ENCODE peak calls at places on chromosomes 2 and 18, in four cellular contexts. X is H1, T is IMR-90, I is mesendoderm. S is an unnamed sample.

GRCh38 chr18:59994357-59994756 is 94.6 kb downstream of the PMAIP1 start:
- DNase-seq in X (no peak), T (peak; percentile 12), I (peak; percentile 43), S (no peak)

GRCh38 chr2:152766908-152767307 is 48.5 kb downstream of the ARL6IP6 start:
- DNase-seq in X (no peak), T (peak; percentile 65), I (no peak), S (no peak)

GRCh38 chr2:239593455-239593854 is 192.6 kb upstream of the HDAC4 start:
- DNase-seq in X (no peak), T (no peak), I (no peak), S (no peak)

GRCh38 chr2:12325806-12326205 is 390.9 kb upstream of the TRIB2 start:
- DNase-seq in X (no peak), T (peak; percentile 65), I (peak; percentile 58), S (peak; percentile 29)

GRCh38 chr2:212284166-212284565 is 254.4 kb downstream of the ERBB4 start:
- DNase-seq in X (no peak), T (no peak), I (no peak), S (no peak)

GRCh38 chr2:11409184-11409959 is 56.6 kb downstream of the E2F6 start:
- DNase-seq in X (no peak), T (no peak), I (no peak), S (no peak)

GRCh38 chr2:231189571-231190495 is 8.6 kb upstream of the ARMC9 start:
- DNase-seq in X (no peak), T (no peak), I (peak; percentile 64), S (peak; percentile 65)

GRCh38 chr2:217555075-217555876 is 447.5 kb downstream of the TNS1 start:
- DNase-seq in X (peak; percentile 15), T (no peak), I (peak; percentile 67), S (peak; percentile 72)

GRCh38 chr2:136874258-136874657 is 108.9 kb downstream of the THSD7B start:
- DNase-seq in X (no peak), T (no peak), I (peak; percentile 52), S (peak; percentile 29)

GRCh38 chr2:88857951-88858406 is 166.5 kb downstream of the RPIA start:
- DNase-seq in X (no peak), T (peak; percentile 62), I (peak; percentile 66), S (no peak)

GRCh38 chr18:3207565-3207964 is 12.2 kb downstream of the MYOM1 start:
- DNase-seq in X (no peak), T (peak; percentile 20), I (peak; percentile 40), S (no peak)

GRCh38 chr2:156615836-156616322 is 179.7 kb downstream of the GPD2 start:
- DNase-seq in X (no peak), T (no peak), I (no peak), S (no peak)

GRCh38 chr18:31233550-31234306 is 71.1 kb upstream of the DSC1 start:
- DNase-seq in X (no peak), T (no peak), I (no peak), S (no peak)

GRCh38 chr18:58863539-58864145 is 1.0 kb upstream of the ZNF532 start:
- DNase-seq in X (no peak), T (peak; percentile 30), I (no peak), S (no peak)

GRCh38 chr18:12721495-12722275 is 18.8 kb downstream of the PSMG2 start:
- DNase-seq in X (no peak), T (no peak), I (no peak), S (no peak)

GRCh38 chr18:60943297-60943696 is 389.9 kb upstream of the CDH20 start:
- DNase-seq in X (no peak), T (no peak), I (no peak), S (no peak)

GRCh38 chr2:68736086-68736485 is 1.5 kb downstream of the ARHGAP25 start:
- DNase-seq in X (no peak), T (no peak), I (peak; percentile 67), S (no peak)

GRCh38 chr2:42722328-42723190 is 41.4 kb downstream of the OXER1 start:
- DNase-seq in X (no peak), T (peak; percentile 89), I (peak; percentile 94), S (no peak)

GRCh38 chr2:26619096-26619495 is 22.1 kb downstream of the CIB4 start:
- DNase-seq in X (no peak), T (no peak), I (no peak), S (no peak)

GRCh38 chr2:148582679-148583511 is 61.7 kb upstream of the EPC2 start:
- DNase-seq in X (no peak), T (peak; percentile 4), I (peak; percentile 36), S (no peak)

GRCh38 chr2:70123051-70123828 is 36.0 kb downstream of the PCBP1 start:
- DNase-seq in X (peak; percentile 63), T (peak; percentile 50), I (peak; percentile 97), S (peak; percentile 94)

GRCh38 chr2:3635171-3636008 is 22.6 kb upstream of the ALLC start:
- DNase-seq in X (no peak), T (no peak), I (no peak), S (peak; percentile 21)

GRCh38 chr2:207240649-207241048 is 74.9 kb upstream of the KLF7 start:
- DNase-seq in X (no peak), T (no peak), I (no peak), S (no peak)

GRCh38 chr2:144320491-144320890 is 199.4 kb downstream of the ZEB2 start:
- DNase-seq in X (no peak), T (peak; percentile 28), I (no peak), S (no peak)

GRCh38 chr18:5451130-5451529 is 92.7 kb downstream of the EPB41L3 start:
- DNase-seq in X (no peak), T (peak; percentile 53), I (no peak), S (no peak)

GRCh38 chr2:170404846-170405245 is 226.9 kb downstream of the MYO3B start:
- DNase-seq in X (no peak), T (no peak), I (no peak), S (no peak)

GRCh38 chr2:79887747-79888374 is 375.0 kb downstream of the CTNNA2 start:
- DNase-seq in X (no peak), T (peak; percentile 71), I (peak; percentile 69), S (peak; percentile 33)

GRCh38 chr2:69693472-69694450 is 48.2 kb upstream of the ANXA4 start:
- DNase-seq in X (no peak), T (no peak), I (no peak), S (no peak)

GRCh38 chr2:161102770-161103450 is 57.3 kb upstream of the TANK start:
- DNase-seq in X (no peak), T (peak; percentile 11), I (no peak), S (no peak)

GRCh38 chr2:58633576-58634365 is 392.6 kb upstream of the FANCL start:
- DNase-seq in X (no peak), T (no peak), I (peak; percentile 81), S (no peak)

GRCh38 chr2:3603536-3604206 is 8.8 kb downstream of the COLEC11 start:
- DNase-seq in X (no peak), T (no peak), I (no peak), S (no peak)

GRCh38 chr2:86035883-86036789 is 69.5 kb downstream of the POLR1A start:
- DNase-seq in X (no peak), T (peak; percentile 86), I (peak; percentile 37), S (no peak)

GRCh38 chr2:3637311-3637675 is 20.7 kb upstream of the ALLC start:
- DNase-seq in X (no peak), T (no peak), I (no peak), S (no peak)

GRCh38 chr2:165952600-165953210 is 871 bp downstream of the TTC21B start:
- DNase-seq in X (no peak), T (peak; percentile 3), I (peak; percentile 42), S (no peak)
- H3K56ac ChIP-seq in X (no peak overlapping the region), T (peak overlapping the region; percentile 62), I (peak overlapping the region; percentile 72), S (no peak overlapping the region)

GRCh38 chr18:75127143-75128021 is 81.6 kb downstream of the PTGR3 start:
- DNase-seq in X (no peak), T (no peak), I (no peak), S (no peak)
- H3K56ac ChIP-seq in X (no peak overlapping the region), T (no peak overlapping the region), I (no peak overlapping the region), S (no peak overlapping the region)

GRCh38 chr2:71285706-71286105 is 45.9 kb upstream of the ZNF638 start:
- DNase-seq in X (no peak), T (no peak), I (no peak), S (no peak)

GRCh38 chr2:71292159-71292558 is 39.4 kb upstream of the ZNF638 start:
- DNase-seq in X (no peak), T (no peak), I (no peak), S (no peak)

GRCh38 chr2:71291398-71291797 is 40.2 kb upstream of the ZNF638 start:
- DNase-seq in X (no peak), T (no peak), I (no peak), S (no peak)
- H3K56ac ChIP-seq in X (no peak overlapping the region), T (no peak overlapping the region), I (no peak overlapping the region), S (no peak overlapping the region)

GRCh38 chr2:71337776-71338175 is 6.2 kb downstream of the ZNF638 start:
- DNase-seq in X (no peak), T (no peak), I (no peak), S (no peak)

GRCh38 chr2:71339685-71340084 is 8.1 kb downstream of the ZNF638 start:
- DNase-seq in X (no peak), T (no peak), I (no peak), S (no peak)

GRCh38 chr2:71336384-71336783 is 4.8 kb downstream of the ZNF638 start:
- DNase-seq in X (no peak), T (no peak), I (peak; percentile 34), S (no peak)

GRCh38 chr2:71333619-71334018 is 2.0 kb downstream of the ZNF638 start:
- DNase-seq in X (no peak), T (no peak), I (peak; percentile 30), S (no peak)

DNA sequence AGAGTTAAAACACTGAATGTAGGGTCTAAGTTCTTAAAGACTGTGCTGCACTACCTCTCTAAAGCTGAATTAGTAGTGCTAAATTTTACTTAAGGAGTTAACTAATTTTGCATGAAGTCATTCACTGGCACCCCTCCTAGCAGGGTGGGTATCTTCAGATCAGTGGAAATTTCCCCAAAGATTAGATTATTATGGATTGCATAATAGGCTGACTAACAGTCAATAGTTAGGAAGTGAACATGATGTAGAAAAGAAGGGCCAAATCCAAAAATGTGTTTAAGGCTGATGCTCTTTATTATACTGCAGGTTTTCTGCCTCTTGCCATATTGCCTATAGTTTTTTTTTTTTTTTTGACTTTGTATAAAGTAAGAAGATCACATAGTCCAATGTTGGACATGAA is 5.2 kb downstream of the ZNF638 start:
- DNase-seq in X (no peak), T (peak; percentile 41), I (no peak), S (no peak)
- H3K56ac ChIP-seq in X (no peak overlapping the region), T (no peak overlapping the region), I (no peak overlapping the region), S (no peak overlapping the region)

S was measured in H9.